ENCODE peak calls at places on chromosomes 2 and 18, in five cellular contexts. K, N, T, F and V are unnamed samples.

GRCh38 chr2:173355132-173355865 is 627 bp downstream of the CDCA7 start:
- DNase-seq in K (no peak), N (peak), F (peak), T (peak), V (no peak)

GRCh38 chr2:101124684-101125366 is 26.4 kb downstream of the TBC1D8 start:
- DNase-seq in F (peak), K (peak), T (peak), N (peak), V (peak)

GRCh38 chr2:206098471-206098870 is 12.5 kb upstream of the INO80D start:
- DNase-seq in N (no peak), F (peak), T (no peak), K (no peak), V (no peak)

GRCh38 chr2:171172980-171173542 is 12.4 kb upstream of the TLK1 start:
- DNase-seq in T (no peak), N (no peak), K (no peak), F (no peak), V (no peak)

GRCh38 chr2:241852981-241853631 is 5.6 kb downstream of the PDCD1 start:
- DNase-seq in N (no peak), T (no peak), F (peak), K (no peak), V (no peak)

GRCh38 chr2:228318218-228318617 is 136.7 kb upstream of the SPHKAP start:
- DNase-seq in K (no peak), F (no peak), N (peak), T (peak), V (no peak)

GRCh38 chr2:238879621-238880377 is 31.9 kb downstream of the TWIST2 start:
- DNase-seq in K (no peak), F (peak), T (no peak), N (no peak), V (no peak)

GRCh38 chr18:74589021-74589420 is 8.6 kb upstream of the ZNF407 start:
- DNase-seq in F (no peak), K (no peak), T (no peak), N (no peak), V (no peak)

GRCh38 chr2:98829586-98830270 is 98.8 kb upstream of the MGAT4A start:
- DNase-seq in F (peak), K (no peak), T (no peak), N (no peak), V (no peak)

GRCh38 chr2:180077295-180077906 is 70.3 kb upstream of the CWC22 start:
- DNase-seq in N (peak), K (peak), F (no peak), T (no peak), V (no peak)

GRCh38 chr2:60321816-60322215 is 231.6 kb downstream of the BCL11A start:
- DNase-seq in F (no peak), N (no peak), T (no peak), K (no peak), V (no peak)

GRCh38 chr2:12484536-12485115 is 232.1 kb upstream of the TRIB2 start:
- DNase-seq in K (no peak), N (no peak), T (no peak), F (no peak), V (no peak)

GRCh38 chr2:172226244-172227061 is 123.8 kb upstream of the DLX2 start:
- DNase-seq in N (no peak), T (no peak), F (peak), K (no peak), V (no peak)

GRCh38 chr2:216696751-216697560 is 1.6 kb upstream of the IGFBP5 start:
- DNase-seq in F (no peak), K (no peak), N (peak), T (no peak), V (no peak)

GRCh38 chr2:161416633-161417427 is 733 bp downstream of the TBR1 start:
- DNase-seq in N (no peak), K (no peak), T (peak), F (no peak), V (no peak)

GRCh38 chr18:76213996-76214395 is 281.0 kb downstream of the ZNF516 start:
- DNase-seq in T (no peak), K (no peak), F (no peak), N (no peak), V (no peak)

GRCh38 chr2:32915694-32916093 is 31.1 kb upstream of the LTBP1 start:
- DNase-seq in K (no peak), T (no peak), N (no peak), F (no peak), V (no peak)

GRCh38 chr2:209556354-209556961 is 132.6 kb downstream of the MAP2 start:
- DNase-seq in F (no peak), T (no peak), K (peak), N (peak), V (peak)

GRCh38 chr2:97738236-97739019 is 25.1 kb downstream of the ZAP70 start:
- DNase-seq in K (no peak), T (no peak), N (no peak), F (peak), V (no peak)
- H3K4me3 ChIP-seq in K (no peak), T (no peak), N (no peak), F (no peak), V (no peak)

GRCh38 chr2:23563673-23564617 is 179.0 kb downstream of the KLHL29 start:
- DNase-seq in F (peak), K (no peak), T (peak), N (peak), V (peak)
- TF ChIP-seq CTCF in F (no peak), K (no peak), T (no peak), N (no peak), V (peak)

GRCh38 chr18:4260107-4260506 is 195.0 kb downstream of the DLGAP1 start:
- DNase-seq in N (no peak), K (no peak), F (no peak), T (no peak), V (no peak)

GRCh38 chr18:4267641-4268040 is 187.5 kb downstream of the DLGAP1 start:
- DNase-seq in F (no peak), T (no peak), K (no peak), N (no peak), V (no peak)

GRCh38 chr18:4270016-4270415 is 185.1 kb downstream of the DLGAP1 start:
- DNase-seq in T (no peak), K (no peak), N (no peak), F (no peak), V (no peak)

DNA sequence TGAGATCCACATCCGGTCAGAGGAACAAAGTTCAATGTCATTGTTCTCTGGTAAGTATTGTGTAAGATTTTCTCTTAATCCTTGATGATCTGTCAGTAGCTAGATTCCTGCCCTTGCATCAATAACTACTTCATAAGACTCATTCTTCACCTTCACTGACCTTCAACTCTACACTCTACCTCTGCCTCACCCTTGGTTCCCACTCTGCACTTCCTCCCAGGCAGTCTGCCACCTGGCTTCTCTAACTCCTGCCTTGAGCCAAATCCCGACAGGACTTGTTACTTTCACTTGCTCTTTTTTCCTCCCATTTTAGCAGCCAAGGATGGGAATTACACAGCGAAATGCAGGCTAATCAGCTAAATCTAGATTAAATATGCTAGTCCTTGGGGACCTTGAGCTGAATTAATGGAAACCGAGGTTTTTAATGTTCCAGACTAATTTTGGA is 190.7 kb downstream of the DLGAP1 start:
- DNase-seq in F (no peak), T (no peak), N (peak), K (no peak), V (no peak)
- H3K4me3 ChIP-seq in F (no peak), T (peak), N (no peak), K (no peak), V (no peak)

DNA sequence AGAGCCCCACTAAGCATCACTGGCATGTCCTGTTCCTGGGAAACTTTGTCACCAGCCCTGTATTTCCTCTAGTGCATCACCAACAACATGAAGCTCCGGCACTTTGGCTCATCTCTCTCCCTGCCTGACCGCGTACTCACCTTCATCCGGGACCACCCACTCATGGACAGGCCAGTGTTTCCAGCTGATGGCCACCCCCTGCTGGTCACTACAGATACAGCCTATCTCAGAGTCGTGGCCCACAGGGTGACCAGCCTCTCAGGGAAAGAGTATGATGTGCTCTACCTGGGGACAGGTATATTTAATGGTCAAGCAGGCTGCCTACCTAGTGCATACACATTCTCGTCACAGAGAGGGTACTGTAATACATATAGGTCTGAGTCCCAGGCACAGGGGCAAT is 21.0 kb downstream of the SEMA4F start:
- DNase-seq in K (no peak), T (no peak), N (no peak), F (no peak), V (no peak)
- TF ChIP-seq CTCF in K (no peak), T (no peak), N (peak), F (no peak), V (peak)

GRCh38 chr2:61793389-61793836 is 60.4 kb downstream of the FAM161A start:
- DNase-seq in T (peak), K (peak), N (peak), F (no peak), V (peak)
- H3K4me3 ChIP-seq in T (no peak), K (no peak), N (no peak), F (no peak), V (no peak)